ENCODE peak calls at places on chromosomes 16 and 17, in seven cellular contexts. G is lower leg skin, C is lung, X is hypothalamus, N is memory B cell, D is AML-193, S is neural crest cell. Q is an unnamed sample.
A peak's percentile ranks its signal among the peaks of the same experiment; 100 is the strongest.

GRCh38 chr16:78485188-78485898 is 385.9 kb downstream of the WWOX start:
- DNase-seq in G (no peak), C (no peak), X (no peak), N (no peak), D (no peak), S (no peak), Q (no peak)

GRCh38 chr16:4273858-4274291 is 1.1 kb upstream of the TFAP4 start:
- DNase-seq in G (peak; percentile 90), C (peak; percentile 60), X (peak; percentile 67), N (no peak), D (peak; percentile 50), S (peak; percentile 40), Q (no peak)

GRCh38 chr16:84635702-84636101 is 12.6 kb upstream of the KLHL36 start:
- DNase-seq in G (no peak), C (no peak), X (no peak), N (no peak), D (no peak), S (no peak), Q (no peak)

GRCh38 chr16:49377196-49377755 is 3.7 kb downstream of the C16orf78 start:
- DNase-seq in G (peak; percentile 32), C (no peak), X (no peak), N (no peak), D (no peak), S (no peak), Q (no peak)

GRCh38 chr16:22092143-22092933 is at the start of gene VWA3A:
- DNase-seq in G (no peak), C (no peak), X (peak; percentile 59), N (no peak), D (no peak), S (no peak), Q (peak; percentile 19)

GRCh38 chr17:83152745-83153611 is 73.6 kb downstream of the METRNL start:
- DNase-seq in G (peak; percentile 93), C (peak; percentile 35), X (peak; percentile 5), N (no peak), D (no peak), S (no peak), Q (peak; percentile 83)

GRCh38 chr17:39834017-39834416 is 30.1 kb downstream of the IKZF3 start:
- DNase-seq in G (no peak), C (no peak), X (no peak), N (no peak), D (no peak), S (no peak), Q (no peak)

GRCh38 chr16:80622007-80622406 is 81.2 kb downstream of the DYNLRB2 start:
- DNase-seq in G (no peak), C (no peak), X (no peak), N (no peak), D (no peak), S (no peak), Q (no peak)

GRCh38 chr17:78351449-78352006 is 8.3 kb downstream of the SOCS3 start:
- DNase-seq in G (peak; percentile 99), C (peak; percentile 92), X (peak; percentile 90), N (no peak), D (no peak), S (no peak), Q (peak; percentile 94)

GRCh38 chr17:34045990-34046389 is 209.1 kb upstream of the CCL2 start:
- DNase-seq in G (no peak), C (no peak), X (no peak), N (no peak), D (no peak), S (no peak), Q (no peak)

GRCh38 chr16:4059969-4060368 is 56.3 kb downstream of the ADCY9 start:
- DNase-seq in G (peak; percentile 70), C (no peak), X (no peak), N (no peak), D (no peak), S (no peak), Q (no peak)

GRCh38 chr17:78785011-78785662 is 3.1 kb upstream of the CYTH1 start:
- DNase-seq in G (no peak), C (no peak), X (no peak), N (no peak), D (no peak), S (no peak), Q (no peak)

GRCh38 chr16:24635900-24636610 is 93.4 kb upstream of the TNRC6A start:
- DNase-seq in G (peak; percentile 95), C (peak; percentile 73), X (peak; percentile 34), N (no peak), D (no peak), S (no peak), Q (peak; percentile 38)

GRCh38 chr16:57113042-57113453 is 20.7 kb downstream of the CPNE2 start:
- DNase-seq in G (no peak), C (no peak), X (no peak), N (no peak), D (no peak), S (no peak), Q (no peak)

GRCh38 chr17:35171834-35172233 is 22.4 kb downstream of the SLC35G3 start:
- DNase-seq in G (no peak), C (no peak), X (no peak), N (no peak), D (peak; percentile 35), S (no peak), Q (no peak)

Q was measured in posterior cingulate gyrus.